ENCODE peak calls at places on chromosomes 16 and 17, in six cellular contexts. R is H9, L is NCI-H2107, K is T-helper 2 cell, Q is NCI-H510A, J is HTR-8/SVneo. T is an unnamed sample.

GRCh38 chr16:68752602-68753001 is 15.5 kb downstream of the CDH1 start:
- DNase-seq in R (no peak), L (no peak), K (no peak), Q (no peak), J (no peak), T (no peak)

GRCh38 chr16:31400191-31400590 is 7.1 kb downstream of the ITGAD start:
- DNase-seq in R (no peak), L (no peak), K (no peak), Q (no peak), J (no peak), T (no peak)

GRCh38 chr16:85519540-85520231 is 93.4 kb upstream of the GSE1 start:
- DNase-seq in R (no peak), L (no peak), K (no peak), Q (no peak), J (no peak), T (no peak)

GRCh38 chr16:10616744-10617640 is 36.6 kb upstream of the EMP2 start:
- DNase-seq in R (peak), L (peak), K (no peak), Q (peak), J (peak), T (no peak)

GRCh38 chr16:31371619-31372484 is 16.9 kb downstream of the ITGAX start:
- DNase-seq in R (no peak), L (no peak), K (no peak), Q (no peak), J (no peak), T (no peak)

GRCh38 chr17:41972571-41973411 is 6.2 kb downstream of the CNP start:
- DNase-seq in R (no peak), L (peak), K (no peak), Q (peak), J (no peak), T (no peak)

GRCh38 chr17:41190328-41190727 is 641 bp downstream of the KRTAP9-1 start:
- DNase-seq in R (no peak), L (no peak), K (no peak), Q (no peak), J (no peak), T (no peak)

GRCh38 chr16:88320947-88321634 is 61.7 kb upstream of the ZNF469 start:
- DNase-seq in R (no peak), L (no peak), K (no peak), Q (no peak), J (no peak), T (no peak)

GRCh38 chr16:566475-567361 is at the start of gene NHLRC4:
- DNase-seq in R (peak), L (no peak), K (peak), Q (peak), J (peak), T (no peak)

GRCh38 chr17:67575325-67575724 is 142.4 kb upstream of the NOL11 start:
- DNase-seq in R (no peak), L (no peak), K (no peak), Q (peak), J (no peak), T (no peak)